ENCODE peak calls at places on chromosomes 5 and 9, in nine cellular contexts. Y is sigmoid colon; Q is lower lobe of right lung; L is stimulated activated CD4-positive, alpha-beta T cell treated with anti-CD3 and anti-CD28 coated beads, TNF-alpha, amount 100 ng/mL, for 4 hours; Z is retina; X is DMS153; O is activated T-cell treated with anti-CD3 and anti-CD28 coated beads for 4 hours; U is GM13976; M is nephron progenitor cell. G is an unnamed sample.

GRCh38 chr5:132233811-132234683 is 6.4 kb upstream of the P4HA2 start:
- DNase-seq in X (no peak), L (no peak), Y (peak), Z (no peak), Q (no peak), M (no peak), O (no peak), U (no peak), G (no peak)

GRCh38 chr9:108620767-108621166 is 235.0 kb downstream of the ACTL7B start:
- DNase-seq in U (no peak), Y (no peak), L (no peak), Q (no peak), X (no peak), O (no peak), M (no peak), Z (no peak), G (no peak)

GRCh38 chr5:5799826-5800225 is 377.3 kb downstream of the ICE1 start:
- DNase-seq in X (no peak), M (no peak), Q (no peak), Z (no peak), L (no peak), Y (no peak), U (no peak), O (no peak), G (no peak)

GRCh38 chr5:135833961-135834638 is 363 bp upstream of the SLC25A48 start:
- DNase-seq in U (no peak), L (no peak), X (no peak), Y (no peak), Q (no peak), Z (no peak), M (no peak), O (no peak), G (no peak)

GRCh38 chr9:88388886-88389617 is 808 bp downstream of the SPIN1 start:
- DNase-seq in U (peak), Z (peak), M (peak), O (peak), X (no peak), Y (peak), L (peak), Q (peak), G (no peak)

GRCh38 chr9:34413229-34413852 is 36.6 kb upstream of the MYORG start:
- DNase-seq in X (no peak), Y (no peak), O (no peak), M (peak), L (no peak), U (no peak), Q (no peak), Z (peak), G (peak)

GRCh38 chr9:97556721-97557605 is 55.5 kb downstream of the TMOD1 start:
- DNase-seq in M (no peak), U (no peak), X (no peak), Q (no peak), O (no peak), Z (no peak), Y (peak), L (no peak), G (no peak)

GRCh38 chr5:37791321-37791720 is 48.5 kb downstream of the GDNF start:
- DNase-seq in L (no peak), Y (no peak), M (no peak), Q (no peak), Z (no peak), X (no peak), U (no peak), O (no peak), G (no peak)

GRCh38 chr9:122056484-122056883 is 36.6 kb downstream of the TTLL11 start:
- DNase-seq in Y (no peak), O (no peak), Z (no peak), L (no peak), X (no peak), U (no peak), M (peak), Q (no peak), G (no peak)

GRCh38 chr9:35729700-35730485 is 2.1 kb downstream of the TLN1 start:
- DNase-seq in O (no peak), X (peak), Y (peak), L (no peak), Z (peak), M (no peak), Q (peak), U (no peak), G (peak)

GRCh38 chr9:127178646-127179632 is 56.5 kb upstream of the ANGPTL2 start:
- DNase-seq in U (no peak), Z (no peak), M (no peak), Y (peak), L (no peak), X (no peak), O (no peak), Q (peak), G (no peak)

GRCh38 chr5:133269707-133270106 is 217.9 kb downstream of the HSPA4 start:
- DNase-seq in Q (no peak), O (no peak), M (no peak), Z (no peak), L (no peak), Y (no peak), U (no peak), X (no peak), G (no peak)

GRCh38 chr9:129483467-129484324 is 137.2 kb downstream of the C9orf50 start:
- DNase-seq in Q (peak), M (peak), Y (peak), Z (peak), U (no peak), X (peak), L (no peak), O (no peak), G (no peak)

GRCh38 chr9:37549527-37549926 is 26.7 kb downstream of the FBXO10 start:
- DNase-seq in Z (no peak), L (no peak), M (no peak), U (no peak), X (no peak), O (no peak), Y (no peak), Q (no peak), G (no peak)

G was measured in non-pigmented ciliary epithelial cell.